ENCODE peak calls at places on chromosome 6, in seven cellular contexts. H is brain microvascular endothelial cell; Z is lung; U is CD8-positive, alpha-beta memory T cell; G is psoas muscle; C is H9; N is adrenal gland. F is an unnamed sample.

GRCh38 chr6:155212616-155213380 is 51.0 kb upstream of the CLDN20 start:
- DNase-seq in Z (no peak), H (no peak), C (no peak), G (no peak), N (no peak), U (no peak), F (peak; percentile 65)

GRCh38 chr6:90397929-90398674 is 101.5 kb upstream of the BACH2 start:
- DNase-seq in C (no peak), G (no peak), H (peak; percentile 41), Z (no peak), N (no peak), U (peak; percentile 82), F (no peak)

GRCh38 chr6:137378100-137378390 is 116.1 kb downstream of the OLIG3 start:
- DNase-seq in H (no peak), C (no peak), U (no peak), G (no peak), Z (no peak), N (no peak), F (no peak)

GRCh38 chr6:11241793-11242201 is 9.3 kb upstream of the NEDD9 start:
- DNase-seq in H (peak; percentile 57), C (peak; percentile 86), Z (peak; percentile 87), N (peak; percentile 48), G (peak; percentile 66), U (no peak), F (no peak)

GRCh38 chr6:31359556-31359955 is 2.6 kb upstream of the HLA-B start:
- DNase-seq in U (no peak), C (no peak), G (no peak), H (no peak), Z (no peak), N (no peak), F (no peak)

GRCh38 chr6:4776967-4777925 is 1.0 kb downstream of the CDYL start:
- DNase-seq in H (peak; percentile 17), U (peak; percentile 15), G (peak; percentile 61), N (peak; percentile 29), C (no peak), Z (no peak), F (no peak)

GRCh38 chr6:29850011-29850553 is 22.5 kb downstream of the HLA-G start:
- DNase-seq in H (no peak), U (no peak), C (peak; percentile 41), Z (no peak), G (no peak), N (peak; percentile 59), F (no peak)

GRCh38 chr6:7684076-7684475 is 41.8 kb upstream of the BMP6 start:
- DNase-seq in G (no peak), U (no peak), C (no peak), N (no peak), Z (no peak), H (peak; percentile 33), F (no peak)

GRCh38 chr6:163808231-163808630 is 393.7 kb downstream of the QKI start:
- DNase-seq in H (no peak), C (no peak), G (no peak), N (no peak), Z (no peak), U (no peak), F (no peak)

GRCh38 chr6:138371720-138372119 is 6.0 kb upstream of the SMIM28 start:
- DNase-seq in U (no peak), G (no peak), Z (no peak), N (no peak), H (peak; percentile 77), C (no peak), F (no peak)

GRCh38 chr6:167721291-167721690 is 105.4 kb upstream of the AFDN start:
- DNase-seq in N (no peak), U (no peak), H (no peak), C (no peak), G (no peak), Z (no peak), F (no peak)

GRCh38 chr6:16837217-16837972 is 76.1 kb upstream of the ATXN1 start:
- DNase-seq in H (no peak), C (no peak), Z (no peak), N (no peak), G (no peak), U (peak; percentile 30), F (no peak)

GRCh38 chr6:78639505-78640110 is 227.7 kb upstream of the IRAK1BP1 start:
- DNase-seq in U (no peak), C (no peak), G (no peak), H (no peak), N (no peak), Z (no peak), F (no peak)

GRCh38 chr6:69026243-69026642 is 391.2 kb downstream of the ADGRB3 start:
- DNase-seq in H (peak; percentile 38), C (no peak), N (no peak), U (no peak), Z (no peak), G (no peak), F (no peak)

GRCh38 chr6:105869835-105870506 is 216.2 kb upstream of the PRDM1 start:
- DNase-seq in Z (no peak), U (no peak), H (no peak), C (peak; percentile 60), N (no peak), G (no peak), F (no peak)
- H3K27ac ChIP-seq in Z (no peak overlapping the region), U (no peak overlapping the region), H (no peak overlapping the region), C (no peak overlapping the region), N (no peak overlapping the region), G (no peak overlapping the region), F (no peak overlapping the region)

GRCh38 chr6:170149681-170150589 is 140.9 kb downstream of the DLL1 start:
- DNase-seq in C (no peak), U (no peak), G (peak; percentile 32), H (no peak), Z (no peak), N (no peak), F (no peak)

GRCh38 chr6:170152111-170152926 is 138.6 kb downstream of the DLL1 start:
- DNase-seq in H (no peak), G (peak; percentile 61), C (peak; percentile 70), N (peak; percentile 61), Z (no peak), U (no peak), F (no peak)

GRCh38 chr6:170150590-170150945 is 140.3 kb downstream of the DLL1 start:
- DNase-seq in G (no peak), N (no peak), C (no peak), Z (no peak), H (no peak), U (no peak), F (no peak)

GRCh38 chr6:170152989-170153388 is 137.9 kb downstream of the DLL1 start:
- DNase-seq in H (no peak), C (peak; percentile 72), Z (peak; percentile 65), G (peak; percentile 77), N (peak; percentile 60), U (no peak), F (no peak)

GRCh38 chr6:170151235-170152110 is 139.4 kb downstream of the DLL1 start:
- DNase-seq in G (peak; percentile 38), U (no peak), Z (no peak), C (no peak), N (no peak), H (no peak), F (no peak)
- H3K27ac ChIP-seq in G (peak overlapping the region; percentile 58), U (no peak overlapping the region), Z (peak overlapping the region; percentile 57), C (no peak overlapping the region), N (no peak overlapping the region), H (no peak overlapping the region), F (no peak overlapping the region)

DNA sequence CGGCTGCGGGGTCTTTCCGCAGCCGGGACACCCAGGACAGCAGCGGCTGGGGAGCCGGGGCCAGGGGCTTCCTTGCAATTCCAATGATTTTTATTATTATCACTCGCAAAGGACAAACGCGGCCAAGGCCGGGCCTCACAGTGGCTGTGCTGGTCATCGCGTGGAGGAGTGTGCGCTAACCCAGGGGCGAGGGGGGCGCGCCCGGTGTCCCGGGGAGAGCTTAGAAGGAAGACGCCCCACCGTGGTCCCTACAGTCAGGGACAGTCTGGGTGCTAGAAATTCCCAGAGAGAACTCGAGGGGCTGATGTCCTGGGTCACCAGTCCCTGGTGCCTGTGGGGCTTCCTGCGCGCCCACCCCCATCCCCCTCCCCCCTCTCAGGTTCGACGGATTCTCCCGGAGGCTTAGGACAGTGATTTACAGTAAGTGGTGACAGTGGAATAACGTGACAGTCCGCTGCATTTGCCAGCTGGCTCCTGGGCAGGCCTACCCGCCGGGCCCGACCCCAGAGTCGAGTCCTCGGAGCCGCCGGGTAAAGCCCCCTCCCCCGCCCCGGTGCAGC is 9.5 kb downstream of the FOXC1 start:
- DNase-seq in G (peak; percentile 39), N (no peak), Z (no peak), H (no peak), C (no peak), U (no peak), F (no peak)
- H3K27ac ChIP-seq in G (no peak overlapping the region), N (no peak overlapping the region), Z (no peak overlapping the region), H (no peak overlapping the region), C (no peak overlapping the region), U (no peak overlapping the region), F (no peak overlapping the region)

GRCh38 chr6:135383297-135383696 is 114.2 kb downstream of the AHI1 start:
- DNase-seq in H (no peak), G (no peak), U (no peak), Z (no peak), C (no peak), N (no peak), F (no peak)
- H3K27ac ChIP-seq in H (no peak overlapping the region), G (no peak overlapping the region), U (no peak overlapping the region), Z (no peak overlapping the region), C (no peak overlapping the region), N (no peak overlapping the region), F (no peak overlapping the region)

DNA sequence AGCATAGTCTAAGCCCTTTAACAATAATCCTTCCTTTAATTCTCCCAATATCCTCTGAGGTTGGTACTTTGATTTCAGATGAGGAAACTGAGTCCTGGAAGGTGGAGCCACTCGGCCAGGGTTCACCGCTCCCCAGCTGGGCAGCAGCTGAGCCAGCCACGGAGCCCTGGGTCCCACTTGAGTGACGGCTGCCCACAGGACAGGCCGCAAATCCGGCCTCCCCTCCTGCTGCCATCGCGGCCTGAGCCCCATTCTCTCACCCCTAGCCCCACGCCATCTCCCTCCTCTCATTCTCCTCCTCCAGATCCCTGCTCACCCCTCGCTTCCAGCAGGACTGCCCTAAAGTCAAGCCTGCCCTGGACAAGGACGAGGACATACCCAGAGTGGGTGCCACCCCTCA is 41.4 kb downstream of the AGPAT4 start:
- DNase-seq in G (no peak), C (no peak), N (no peak), H (no peak), U (no peak), Z (no peak), F (no peak)
- H3K27ac ChIP-seq in G (no peak overlapping the region), C (no peak overlapping the region), N (no peak overlapping the region), H (no peak overlapping the region), U (no peak overlapping the region), Z (no peak overlapping the region), F (no peak overlapping the region)